ENCODE peak calls at places on chromosomes 7 and 10, in seven cellular contexts. I is HT-29, T is T-helper 2 cell, G is ecto neural progenitor cell, V is IMR-90, U is NCI-H1092 treated with DMSO at 0.1 percent for 48 hours, F is kidney glomerular epithelial cell. E is an unnamed sample.

GRCh38 chr10:35563266-35563891 is 41.8 kb upstream of the GJD4 start:
- DNase-seq in V (peak), T (no peak), I (peak), U (peak), G (peak), F (peak), E (peak)

GRCh38 chr7:2049111-2049781 is 183.5 kb downstream of the MAD1L1 start:
- DNase-seq in G (no peak), U (no peak), F (no peak), T (no peak), V (no peak), I (no peak), E (no peak)

GRCh38 chr7:311796-312195 is 21.8 kb downstream of the FOXL3 start:
- DNase-seq in U (no peak), T (no peak), F (no peak), G (no peak), V (no peak), I (no peak), E (no peak)

GRCh38 chr10:6269953-6270867 is 67.5 kb downstream of the PFKFB3 start:
- DNase-seq in I (no peak), T (peak), F (no peak), G (no peak), U (no peak), V (peak), E (no peak)

GRCh38 chr10:114301951-114302710 is 63.1 kb downstream of the VWA2 start:
- DNase-seq in V (no peak), T (no peak), F (no peak), I (no peak), U (no peak), G (no peak), E (no peak)

GRCh38 chr7:144791488-144791887 is 44.4 kb downstream of the TPK1 start:
- DNase-seq in T (no peak), I (no peak), V (no peak), G (no peak), F (no peak), U (no peak), E (no peak)

GRCh38 chr10:58608356-58608755 is 95.7 kb downstream of the BICC1 start:
- DNase-seq in U (no peak), V (peak), G (no peak), T (no peak), F (peak), I (no peak), E (no peak)

GRCh38 chr10:44378626-44379025 is 6.3 kb downstream of the CXCL12 start:
- DNase-seq in T (no peak), G (no peak), U (no peak), V (no peak), I (no peak), F (no peak), E (no peak)

GRCh38 chr10:87546971-87547413 is 42.3 kb downstream of the MINPP1 start:
- DNase-seq in F (no peak), T (no peak), U (no peak), I (no peak), V (no peak), G (no peak), E (no peak)